ENCODE peak calls at places on chromosomes 2 and 18, in four cellular contexts. One of them, this sample, is unnamed.

GRCh38 chr2:160028431-160029269 is 33.8 kb downstream of the PLA2R1 start:
- DNase-seq in mesendoderm: no peak
- DNase-seq in neuronal stem cell: no peak
- DNase-seq in trophoblast cell: no peak
- DNase-seq in this sample: peak

GRCh38 chr2:26561918-26562810 is 79.0 kb downstream of the CIB4 start:
- DNase-seq in mesendoderm: no peak
- DNase-seq in neuronal stem cell: no peak
- DNase-seq in trophoblast cell: peak
- DNase-seq in this sample: no peak

GRCh38 chr2:225512873-225513580 is 113.5 kb downstream of the NYAP2 start:
- DNase-seq in mesendoderm: no peak
- DNase-seq in neuronal stem cell: no peak
- DNase-seq in trophoblast cell: no peak
- DNase-seq in this sample: peak

GRCh38 chr2:59389240-59389639 is 1148.1 kb upstream of the FANCL start:
- DNase-seq in mesendoderm: no peak
- DNase-seq in neuronal stem cell: no peak
- DNase-seq in trophoblast cell: peak
- DNase-seq in this sample: no peak

GRCh38 chr2:69567157-69567908 is 76.2 kb downstream of the AAK1 start:
- DNase-seq in mesendoderm: no peak
- DNase-seq in neuronal stem cell: no peak
- DNase-seq in trophoblast cell: peak
- DNase-seq in this sample: peak

GRCh38 chr2:99648906-99649606 is 159.2 kb upstream of the REV1 start:
- DNase-seq in mesendoderm: no peak
- DNase-seq in neuronal stem cell: no peak
- DNase-seq in trophoblast cell: no peak
- DNase-seq in this sample: peak

GRCh38 chr18:50836521-50836957 is 16.7 kb upstream of the MRO start:
- DNase-seq in mesendoderm: no peak
- DNase-seq in neuronal stem cell: no peak
- DNase-seq in trophoblast cell: no peak
- DNase-seq in this sample: peak

GRCh38 chr18:7924616-7925015 is 357.5 kb downstream of the PTPRM start:
- DNase-seq in mesendoderm: peak
- DNase-seq in neuronal stem cell: no peak
- DNase-seq in trophoblast cell: peak
- DNase-seq in this sample: no peak

GRCh38 chr2:3326871-3327270 is 50.7 kb downstream of the EIPR1 start:
- DNase-seq in mesendoderm: no peak
- DNase-seq in neuronal stem cell: no peak
- DNase-seq in trophoblast cell: no peak
- DNase-seq in this sample: no peak

GRCh38 chr2:231199219-231199618 is 788 bp downstream of the ARMC9 start:
- DNase-seq in mesendoderm: no peak
- DNase-seq in neuronal stem cell: no peak
- DNase-seq in trophoblast cell: no peak
- DNase-seq in this sample: peak

GRCh38 chr2:97997774-97998392 is 2.1 kb upstream of the TMEM131 start:
- DNase-seq in mesendoderm: peak
- DNase-seq in neuronal stem cell: no peak
- DNase-seq in trophoblast cell: no peak
- DNase-seq in this sample: no peak

GRCh38 chr2:176188218-176188968 is at the start of gene HOXD1:
- DNase-seq in mesendoderm: peak
- DNase-seq in neuronal stem cell: no peak
- DNase-seq in trophoblast cell: no peak
- DNase-seq in this sample: no peak

GRCh38 chr2:219628235-219628985 is 980 bp downstream of the SLC4A3 start:
- DNase-seq in mesendoderm: no peak
- DNase-seq in neuronal stem cell: no peak
- DNase-seq in trophoblast cell: no peak
- DNase-seq in this sample: no peak

GRCh38 chr2:54000524-54000923 is 29.7 kb upstream of the PSME4 start:
- DNase-seq in mesendoderm: no peak
- DNase-seq in neuronal stem cell: no peak
- DNase-seq in trophoblast cell: no peak
- DNase-seq in this sample: peak

GRCh38 chr2:27889774-27890145 is 427 bp downstream of the RBKS start:
- DNase-seq in mesendoderm: no peak
- DNase-seq in neuronal stem cell: peak
- DNase-seq in trophoblast cell: no peak
- DNase-seq in this sample: no peak

GRCh38 chr2:176114120-176114929 is 2.3 kb upstream of the HOXD10 start:
- DNase-seq in mesendoderm: no peak
- DNase-seq in neuronal stem cell: no peak
- DNase-seq in trophoblast cell: no peak
- DNase-seq in this sample: no peak

GRCh38 chr2:40418614-40419013 is 33.3 kb downstream of the SLC8A1 start:
- DNase-seq in mesendoderm: no peak
- DNase-seq in neuronal stem cell: no peak
- DNase-seq in trophoblast cell: no peak
- DNase-seq in this sample: peak

GRCh38 chr2:119156105-119156890 is 2.3 kb downstream of the C1QL2 start:
- DNase-seq in mesendoderm: peak
- DNase-seq in neuronal stem cell: peak
- DNase-seq in trophoblast cell: no peak
- DNase-seq in this sample: no peak

GRCh38 chr18:50424877-50425690 is 50.2 kb downstream of the SKA1 start:
- DNase-seq in mesendoderm: no peak
- DNase-seq in neuronal stem cell: no peak
- DNase-seq in trophoblast cell: peak
- DNase-seq in this sample: peak

GRCh38 chr2:224638338-224638823 is 53.2 kb upstream of the CUL3 start:
- DNase-seq in mesendoderm: no peak
- DNase-seq in neuronal stem cell: no peak
- DNase-seq in trophoblast cell: no peak
- DNase-seq in this sample: no peak

GRCh38 chr2:20855456-20855855 is 32.6 kb upstream of the LDAH start:
- DNase-seq in mesendoderm: no peak
- DNase-seq in neuronal stem cell: no peak
- DNase-seq in trophoblast cell: no peak
- DNase-seq in this sample: no peak

GRCh38 chr2:36770542-36771287 is 74.2 kb downstream of the VIT start:
- DNase-seq in mesendoderm: peak
- DNase-seq in neuronal stem cell: peak
- DNase-seq in trophoblast cell: peak
- DNase-seq in this sample: peak

GRCh38 chr2:16394072-16394985 is 271.3 kb downstream of the CYRIA start:
- DNase-seq in mesendoderm: peak
- DNase-seq in neuronal stem cell: no peak
- DNase-seq in trophoblast cell: no peak
- DNase-seq in this sample: no peak

GRCh38 chr2:134359367-134360081 is 105.7 kb downstream of the MGAT5 start:
- DNase-seq in mesendoderm: no peak
- DNase-seq in neuronal stem cell: no peak
- DNase-seq in trophoblast cell: no peak
- DNase-seq in this sample: peak

GRCh38 chr2:6934758-6935638 is 17.8 kb downstream of the RNF144A start:
- DNase-seq in mesendoderm: peak
- DNase-seq in neuronal stem cell: no peak
- DNase-seq in trophoblast cell: no peak
- DNase-seq in this sample: no peak

GRCh38 chr2:230068658-230069080 is at the start of gene SLC16A14:
- DNase-seq in mesendoderm: peak
- DNase-seq in neuronal stem cell: peak
- DNase-seq in trophoblast cell: peak
- DNase-seq in this sample: peak

GRCh38 chr2:8095978-8096377 is 585.9 kb upstream of the ID2 start:
- DNase-seq in mesendoderm: no peak
- DNase-seq in neuronal stem cell: no peak
- DNase-seq in trophoblast cell: no peak
- DNase-seq in this sample: no peak

GRCh38 chr2:138081225-138082073 is 117.2 kb downstream of the HNMT start:
- DNase-seq in mesendoderm: no peak
- DNase-seq in neuronal stem cell: no peak
- DNase-seq in trophoblast cell: no peak
- DNase-seq in this sample: no peak

GRCh38 chr2:218270721-218271486 is 585 bp downstream of the PNKD start:
- DNase-seq in mesendoderm: peak
- DNase-seq in neuronal stem cell: no peak
- DNase-seq in trophoblast cell: peak
- DNase-seq in this sample: no peak

GRCh38 chr2:218273908-218274249 is 3.6 kb downstream of the PNKD start:
- DNase-seq in mesendoderm: no peak
- DNase-seq in neuronal stem cell: no peak
- DNase-seq in trophoblast cell: no peak
- DNase-seq in this sample: no peak

GRCh38 chr2:218271487-218271797 is 1.1 kb downstream of the PNKD start:
- DNase-seq in mesendoderm: no peak
- DNase-seq in neuronal stem cell: no peak
- DNase-seq in trophoblast cell: no peak
- DNase-seq in this sample: no peak

GRCh38 chr2:218272531-218273212 is 2.4 kb downstream of the PNKD start:
- DNase-seq in mesendoderm: peak
- DNase-seq in neuronal stem cell: peak
- DNase-seq in trophoblast cell: peak
- DNase-seq in this sample: peak

GRCh38 chr2:218271865-218272530 is 1.7 kb downstream of the PNKD start:
- DNase-seq in mesendoderm: no peak
- DNase-seq in neuronal stem cell: no peak
- DNase-seq in trophoblast cell: no peak
- DNase-seq in this sample: no peak
- H4K8ac ChIP-seq in mesendoderm: no peak
- H4K8ac ChIP-seq in neuronal stem cell: no peak
- H4K8ac ChIP-seq in trophoblast cell: no peak
- H4K8ac ChIP-seq in this sample: no peak

GRCh38 chr18:23182606-23183005 is 47.3 kb downstream of the CABLES1 start:
- DNase-seq in mesendoderm: no peak
- DNase-seq in neuronal stem cell: no peak
- DNase-seq in trophoblast cell: no peak
- DNase-seq in this sample: no peak
- H3K4ac ChIP-seq in mesendoderm: no peak
- H3K4ac ChIP-seq in neuronal stem cell: no peak
- H3K4ac ChIP-seq in trophoblast cell: no peak
- H3K4ac ChIP-seq in this sample: peak

GRCh38 chr2:9335322-9335754 is 88.0 kb downstream of the ITGB1BP1 start:
- DNase-seq in mesendoderm: no peak
- DNase-seq in neuronal stem cell: no peak
- DNase-seq in trophoblast cell: no peak
- DNase-seq in this sample: no peak
- H4K8ac ChIP-seq in mesendoderm: no peak
- H4K8ac ChIP-seq in neuronal stem cell: no peak
- H4K8ac ChIP-seq in trophoblast cell: no peak
- H4K8ac ChIP-seq in this sample: no peak

GRCh38 chr2:236861196-236861875 is 224.4 kb upstream of the COPS8 start:
- DNase-seq in mesendoderm: no peak
- DNase-seq in neuronal stem cell: no peak
- DNase-seq in trophoblast cell: no peak
- DNase-seq in this sample: no peak
- H3K4ac ChIP-seq in mesendoderm: no peak
- H3K4ac ChIP-seq in neuronal stem cell: no peak
- H3K4ac ChIP-seq in trophoblast cell: no peak
- H3K4ac ChIP-seq in this sample: no peak

GRCh38 chr2:190881480-190882326 is 1.1 kb downstream of the GLS start:
- DNase-seq in mesendoderm: peak
- DNase-seq in neuronal stem cell: peak
- DNase-seq in trophoblast cell: peak
- DNase-seq in this sample: peak
- H4K8ac ChIP-seq in mesendoderm: no peak
- H4K8ac ChIP-seq in neuronal stem cell: peak
- H4K8ac ChIP-seq in trophoblast cell: peak
- H4K8ac ChIP-seq in this sample: peak

DNA sequence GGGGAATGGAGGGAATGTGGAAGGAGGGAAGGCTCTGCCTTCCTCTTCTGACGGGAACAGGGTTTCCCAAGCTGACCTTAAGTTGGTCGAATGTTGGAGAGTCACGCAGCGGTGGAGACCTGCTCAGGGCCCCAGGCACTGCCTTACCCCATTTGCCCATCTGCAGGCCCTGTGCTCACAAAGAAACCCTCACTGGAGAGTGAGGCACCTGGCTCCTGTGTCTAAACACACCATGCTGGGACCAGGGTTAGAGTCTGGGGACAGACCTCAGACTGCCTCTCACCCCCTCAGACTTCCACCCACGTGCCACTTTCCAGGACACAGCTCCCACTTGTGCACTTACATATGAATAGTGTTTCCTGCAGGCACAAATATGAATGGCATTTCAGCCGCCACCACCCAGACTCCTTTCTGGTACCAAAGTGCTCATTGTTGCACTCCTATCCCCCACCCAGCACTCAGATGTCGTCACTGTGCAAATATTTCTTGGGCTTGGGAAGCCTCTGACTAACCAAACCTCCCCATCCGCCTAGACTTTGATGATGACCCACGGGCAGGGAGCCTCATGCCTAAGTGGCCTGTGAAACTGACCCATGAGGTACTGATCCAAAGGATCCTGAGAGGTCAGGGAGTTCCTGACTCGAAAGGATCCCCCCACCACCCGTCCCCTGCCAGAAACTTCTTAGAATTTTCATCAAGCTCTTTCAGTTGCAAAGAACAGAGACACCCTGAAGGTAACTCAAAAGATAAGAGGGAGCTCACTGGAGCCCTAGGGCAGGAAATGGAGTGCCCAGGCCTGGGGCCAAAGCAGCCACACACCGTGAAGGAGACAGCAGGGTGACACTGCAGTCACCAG is 78.3 kb downstream of the STPG4 start:
- DNase-seq in mesendoderm: peak
- DNase-seq in neuronal stem cell: no peak
- DNase-seq in trophoblast cell: peak
- DNase-seq in this sample: peak
- H3K4ac ChIP-seq in mesendoderm: no peak
- H3K4ac ChIP-seq in neuronal stem cell: no peak
- H3K4ac ChIP-seq in trophoblast cell: peak
- H3K4ac ChIP-seq in this sample: peak

DNA sequence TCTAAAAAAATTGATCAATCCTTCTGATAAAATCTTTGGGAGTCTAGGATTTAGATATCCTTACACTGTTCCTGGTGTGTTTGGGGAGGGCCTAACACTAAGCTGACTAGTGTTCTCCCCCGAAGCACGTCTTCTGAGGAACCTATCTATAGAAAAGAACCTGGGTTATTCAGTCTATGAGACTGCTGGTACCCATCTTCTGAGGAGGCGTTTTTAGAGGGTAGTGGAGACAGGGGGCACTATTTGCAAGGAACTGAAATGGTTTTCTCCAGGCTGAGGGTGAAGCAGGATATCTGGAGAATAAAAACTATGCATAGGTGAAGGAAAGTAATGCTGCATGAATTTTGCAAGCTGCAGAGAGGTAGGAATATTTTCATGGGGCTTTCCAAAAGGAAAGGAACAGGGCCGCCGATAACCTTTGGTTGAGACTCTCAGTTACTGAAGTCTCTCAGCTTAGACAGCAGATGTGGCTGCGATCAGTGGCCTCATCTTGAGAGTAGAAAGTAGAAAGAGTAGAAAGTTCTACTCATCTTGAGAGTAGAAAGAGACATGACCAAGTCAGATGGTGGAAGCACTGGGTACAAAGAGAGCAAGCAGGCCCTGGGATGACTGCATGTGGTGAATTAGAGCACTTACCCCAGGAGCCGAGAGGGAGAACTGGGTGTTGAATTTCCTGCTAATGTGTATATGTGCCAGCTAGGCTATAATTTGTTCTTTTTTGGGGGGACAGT is 31.8 kb upstream of the KCNE4 start:
- DNase-seq in mesendoderm: no peak
- DNase-seq in neuronal stem cell: no peak
- DNase-seq in trophoblast cell: no peak
- DNase-seq in this sample: no peak
- H4K8ac ChIP-seq in mesendoderm: no peak
- H4K8ac ChIP-seq in neuronal stem cell: no peak
- H4K8ac ChIP-seq in trophoblast cell: no peak
- H4K8ac ChIP-seq in this sample: no peak